ENCODE peak calls at places on chromosomes 1 and 21, in seven cellular contexts. Z, D, R, E, Q, I and F are unnamed samples.

GRCh38 chr21:42733037-42733632 is 79.7 kb downstream of the PDE9A start:
- DNase-seq in I (no peak), D (no peak), Q (no peak), R (no peak), E (no peak), Z (no peak), F (no peak)

GRCh38 chr1:193589597-193590040 is 403.2 kb upstream of the B3GALT2 start:
- DNase-seq in E (no peak), R (no peak), Q (peak), Z (peak), I (no peak), D (no peak), F (no peak)

GRCh38 chr1:219991511-219991810 is 54.8 kb downstream of the EPRS1 start:
- DNase-seq in R (no peak), Q (no peak), Z (no peak), E (no peak), D (no peak), I (no peak), F (no peak)

GRCh38 chr1:43469932-43470331 is 16.2 kb upstream of the HYI start:
- DNase-seq in D (no peak), R (no peak), Q (no peak), I (no peak), Z (no peak), E (no peak), F (no peak)

GRCh38 chr1:247824023-247824422 is at the start of gene OR14A16:
- DNase-seq in Z (no peak), D (no peak), E (no peak), I (no peak), R (no peak), Q (peak), F (no peak)

GRCh38 chr1:31101147-31101502 is 35.6 kb upstream of the PUM1 start:
- DNase-seq in I (no peak), Z (peak), R (no peak), Q (peak), D (no peak), E (no peak), F (peak)

GRCh38 chr1:184112176-184112948 is 60.8 kb downstream of the TSEN15 start:
- DNase-seq in I (no peak), Q (no peak), Z (no peak), D (no peak), E (no peak), R (no peak), F (no peak)

GRCh38 chr21:33126569-33126968 is 56.6 kb downstream of the OLIG1 start:
- DNase-seq in Z (no peak), Q (no peak), D (no peak), I (no peak), E (no peak), R (no peak), F (no peak)

GRCh38 chr1:24635195-24635843 is 7.8 kb upstream of the SRRM1 start:
- DNase-seq in Z (peak), E (no peak), Q (peak), R (no peak), I (no peak), D (peak), F (peak)

GRCh38 chr1:207282049-207282448 is 39.4 kb upstream of the CD55 start:
- DNase-seq in Z (peak), E (no peak), Q (no peak), D (no peak), I (no peak), R (no peak), F (peak)

GRCh38 chr1:9115656-9116205 is 13.2 kb downstream of the GPR157 start:
- DNase-seq in Q (no peak), I (no peak), E (no peak), R (no peak), Z (peak), D (no peak), F (no peak)

GRCh38 chr1:55076356-55076755 is 37.0 kb downstream of the PCSK9 start:
- DNase-seq in R (no peak), D (no peak), I (no peak), E (no peak), Z (no peak), Q (no peak), F (no peak)

GRCh38 chr1:201134405-201134804 is 7.4 kb upstream of the ASCL5 start:
- DNase-seq in E (no peak), Z (no peak), Q (no peak), R (no peak), I (no peak), D (no peak), F (no peak)

GRCh38 chr1:31593770-31594632 is 17.7 kb downstream of the TINAGL1 start:
- DNase-seq in D (peak), Z (peak), R (peak), I (peak), Q (peak), E (peak), F (peak)

GRCh38 chr1:18413906-18414305 is 66.8 kb upstream of the KLHDC7A start:
- DNase-seq in R (no peak), Z (no peak), D (no peak), I (peak), Q (peak), E (no peak), F (no peak)

GRCh38 chr1:203930343-203930742 is 68.9 kb downstream of the SNRPE start:
- DNase-seq in R (no peak), I (no peak), E (no peak), Z (peak), D (no peak), Q (no peak), F (no peak)

GRCh38 chr1:46342677-46343350 is 2.2 kb downstream of the NSUN4 start:
- DNase-seq in I (no peak), Z (no peak), Q (no peak), D (no peak), R (no peak), E (no peak), F (no peak)

GRCh38 chr1:46344481-46344880 is 3.9 kb downstream of the NSUN4 start:
- DNase-seq in E (no peak), I (no peak), Z (no peak), Q (no peak), D (no peak), R (no peak), F (no peak)

GRCh38 chr1:46343705-46344104 is 3.1 kb downstream of the NSUN4 start:
- DNase-seq in Z (no peak), R (no peak), Q (no peak), D (no peak), E (no peak), I (no peak), F (no peak)

GRCh38 chr1:46342084-46342656 is 1.6 kb downstream of the NSUN4 start:
- DNase-seq in E (no peak), Q (peak), I (no peak), Z (peak), R (no peak), D (no peak), F (peak)

DNA sequence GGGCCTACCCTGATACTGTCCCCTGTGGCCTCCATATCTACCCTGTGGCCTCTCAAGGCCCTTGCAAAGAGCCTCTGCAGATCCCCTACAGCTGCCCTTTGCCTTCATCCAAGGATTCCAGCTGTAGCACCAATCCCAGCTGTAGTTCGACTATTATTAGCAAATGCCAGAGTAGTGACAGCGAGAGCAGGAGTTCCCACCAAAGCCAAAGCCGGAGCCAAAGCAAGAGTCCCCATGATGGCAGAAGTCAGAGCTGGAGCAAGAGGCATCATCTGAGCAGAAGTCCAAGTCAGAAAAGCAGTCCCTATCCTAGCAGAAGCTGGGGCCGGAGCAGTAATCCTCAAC is 2.7 kb downstream of the NSUN4 start:
- DNase-seq in I (no peak), R (no peak), E (no peak), Q (no peak), Z (no peak), D (no peak), F (no peak)
- H3K18ac ChIP-seq in I (no peak), R (no peak), E (no peak), Q (no peak), Z (no peak), D (no peak), F (no peak)

DNA sequence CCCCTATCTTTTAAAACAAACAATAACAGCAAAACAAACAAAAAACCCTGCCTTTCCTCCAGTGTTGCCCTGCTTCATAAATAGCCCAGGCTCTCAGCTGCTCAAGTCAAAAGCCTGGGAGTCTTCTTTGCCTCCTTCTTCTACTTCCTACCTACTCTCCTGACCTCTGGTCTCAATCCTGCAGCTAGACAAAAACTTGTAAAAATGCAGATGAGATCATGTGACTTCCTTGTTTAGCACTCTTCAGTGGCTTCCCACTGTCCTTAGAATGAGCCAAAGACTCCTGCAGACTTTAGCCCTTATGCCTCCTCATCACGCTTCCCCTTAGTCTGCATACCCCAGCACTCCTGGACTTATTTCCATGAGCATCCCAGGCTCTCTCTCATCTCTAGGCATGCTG is 55.0 kb upstream of the ZNF644 start:
- DNase-seq in D (no peak), R (no peak), Q (no peak), E (no peak), I (no peak), Z (no peak), F (no peak)
- H2AK5ac ChIP-seq in D (no peak), R (no peak), Q (no peak), E (no peak), I (no peak), Z (no peak), F (no peak)

DNA sequence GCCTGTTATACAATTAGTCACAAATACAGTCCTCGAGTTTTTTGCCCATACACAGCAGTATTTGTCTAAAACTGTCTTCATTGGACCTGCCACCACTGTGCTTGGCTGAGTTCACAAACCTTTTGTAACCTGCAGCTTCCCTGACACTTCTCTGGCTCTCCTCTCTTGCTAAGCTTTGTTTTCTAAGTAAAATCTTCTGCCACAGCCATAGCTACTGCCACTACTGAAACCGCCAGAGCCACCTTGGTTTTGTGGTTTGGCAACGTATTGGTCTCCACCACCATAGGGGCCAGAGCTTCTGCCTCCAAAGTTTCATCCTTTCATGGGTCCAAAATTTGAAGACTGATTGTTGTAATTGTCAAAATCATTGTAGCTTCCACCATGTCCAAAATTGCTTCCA is 668.2 kb upstream of the BRINP3 start:
- DNase-seq in I (no peak), Z (no peak), Q (no peak), D (no peak), R (no peak), E (no peak), F (no peak)
- H2BK5ac ChIP-seq in I (no peak), Z (no peak), Q (no peak), D (no peak), R (no peak), E (no peak), F (no peak)

GRCh38 chr21:39350094-39351006 is 1.5 kb upstream of the HMGN1 start:
- DNase-seq in I (no peak), E (no peak), Z (no peak), D (no peak), Q (no peak), R (no peak), F (no peak)
- H3K18ac ChIP-seq in I (peak), E (peak), Z (no peak), D (peak), Q (peak), R (no peak), F (no peak)

GRCh38 chr21:24671901-24672300 is 935.4 kb downstream of the MRPL39 start:
- DNase-seq in E (no peak), Z (no peak), I (no peak), D (no peak), R (no peak), Q (no peak), F (no peak)
- H2AK5ac ChIP-seq in E (no peak), Z (no peak), I (no peak), D (no peak), R (no peak), Q (no peak), F (no peak)

GRCh38 chr1:11777653-11778322 is 15.8 kb downstream of the C1orf167 start:
- DNase-seq in Z (no peak), D (no peak), E (no peak), I (no peak), R (no peak), Q (no peak), F (no peak)
- H2BK5ac ChIP-seq in Z (no peak), D (no peak), E (no peak), I (no peak), R (no peak), Q (no peak), F (no peak)

DNA sequence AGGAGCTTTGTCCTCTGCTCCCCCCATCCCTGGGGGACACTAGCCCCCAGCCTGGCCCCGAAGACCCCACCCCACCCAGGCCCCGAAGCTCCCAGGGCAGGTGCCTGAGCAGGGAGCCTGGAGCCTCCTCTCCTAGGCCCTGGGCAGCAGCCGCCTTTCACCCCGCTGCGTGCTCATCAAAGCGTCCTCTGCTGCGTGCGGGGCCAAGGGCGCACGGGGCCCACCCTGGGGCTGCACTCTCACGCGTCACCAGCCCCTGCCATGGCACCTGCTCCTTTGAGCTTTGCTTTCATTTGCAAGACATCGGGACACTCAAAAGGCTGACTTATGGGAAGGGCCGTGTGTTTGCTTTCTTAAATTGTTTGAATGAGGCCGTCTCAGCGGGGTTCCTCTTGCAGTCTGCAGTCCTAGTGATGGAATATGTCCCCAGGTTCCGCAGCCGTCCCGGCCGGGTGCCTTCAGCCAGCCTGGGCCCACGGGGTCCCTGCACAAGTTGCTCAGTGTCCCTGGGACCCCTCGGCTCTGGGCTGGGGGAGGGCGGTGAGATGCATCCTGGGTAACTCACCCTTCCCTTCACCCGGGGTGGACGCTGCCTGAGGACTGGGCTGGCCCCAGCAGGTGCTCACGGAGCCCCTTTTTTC is 53.3 kb downstream of the SLC19A1 start:
- DNase-seq in I (no peak), D (no peak), Z (no peak), E (peak), Q (no peak), R (peak), F (no peak)
- H3K18ac ChIP-seq in I (no peak), D (peak), Z (no peak), E (no peak), Q (peak), R (no peak), F (no peak)

GRCh38 chr1:175385316-175385715 is 192.7 kb upstream of the KIAA0040 start:
- DNase-seq in E (no peak), R (no peak), I (no peak), Z (no peak), D (no peak), Q (no peak), F (no peak)
- H2AK5ac ChIP-seq in E (no peak), R (no peak), I (no peak), Z (no peak), D (no peak), Q (no peak), F (no peak)

DNA sequence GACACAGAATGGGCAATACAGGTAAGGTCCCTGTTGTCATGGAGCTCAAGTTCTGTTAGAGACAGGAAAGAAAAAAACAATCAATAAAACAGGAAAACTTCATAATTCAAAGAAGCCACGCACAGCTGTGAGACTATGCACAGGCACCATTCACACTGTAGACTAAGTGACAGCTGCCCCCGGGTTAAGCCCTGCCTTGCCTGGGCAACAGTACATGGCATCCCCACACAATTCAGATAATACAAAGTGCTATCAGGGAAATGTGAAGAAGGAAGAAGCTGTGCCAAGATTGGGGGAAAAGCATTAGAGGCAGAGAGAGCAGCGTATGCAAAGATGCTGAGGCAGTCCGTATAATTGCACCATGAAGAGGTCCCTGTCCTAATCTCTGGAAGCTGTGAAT is 9.0 kb upstream of the KCNE2 start:
- DNase-seq in D (no peak), Q (no peak), E (no peak), R (no peak), Z (no peak), I (no peak), F (no peak)
- H2BK5ac ChIP-seq in D (no peak), Q (no peak), E (no peak), R (no peak), Z (no peak), I (no peak), F (no peak)